ENCODE peak calls at places on chromosomes 4 and X, in seven cellular contexts. R is right atrium auricular region; A is CD8-positive, alpha-beta T cell; W is ovary; S is cardiac muscle cell; C is right cardiac atrium; Z is lower lobe of right lung. O is an unnamed sample.
A peak's percentile ranks its signal among the peaks of the same experiment; 100 is the strongest.

GRCh38 chr4:170465434-170465833 is 375.7 kb upstream of the AADAT start:
- DNase-seq in R (no peak), A (no peak), W (no peak), S (peak; percentile 24), C (no peak), Z (no peak), O (no peak)

GRCh38 chrX:143437439-143437838 is 79.8 kb downstream of the SPANXN3 start:
- DNase-seq in R (no peak), A (no peak), W (no peak), S (peak; percentile 46), C (no peak), Z (no peak), O (no peak)

GRCh38 chr4:33924239-33924638 is 2320.1 kb downstream of the ARAP2 start:
- DNase-seq in R (no peak), A (no peak), W (no peak), S (peak; percentile 30), C (no peak), Z (no peak), O (no peak)

GRCh38 chr4:76634239-76634638 is 199.2 kb downstream of the SHROOM3 start:
- DNase-seq in R (no peak), A (no peak), W (no peak), S (no peak), C (no peak), Z (no peak), O (no peak)

GRCh38 chr4:8336412-8337075 is 67.0 kb downstream of the HTRA3 start:
- DNase-seq in R (no peak), A (no peak), W (no peak), S (no peak), C (no peak), Z (no peak), O (no peak)

GRCh38 chr4:152735302-152735917 is 44.1 kb downstream of the TIGD4 start:
- DNase-seq in R (no peak), A (no peak), W (no peak), S (peak; percentile 35), C (no peak), Z (no peak), O (no peak)

GRCh38 chr4:25457053-25457715 is 80.1 kb downstream of the ANAPC4 start:
- DNase-seq in R (no peak), A (no peak), W (no peak), S (no peak), C (no peak), Z (no peak), O (no peak)

GRCh38 chr4:154617820-154618317 is 5.4 kb upstream of the FGG start:
- DNase-seq in R (no peak), A (no peak), W (no peak), S (no peak), C (no peak), Z (no peak), O (no peak)

GRCh38 chr4:117478702-117479101 is 393.3 kb upstream of the TRAM1L1 start:
- DNase-seq in R (no peak), A (no peak), W (no peak), S (no peak), C (no peak), Z (no peak), O (no peak)

GRCh38 chrX:133965321-133965720 is 20.1 kb downstream of the GPC3 start:
- DNase-seq in R (no peak), A (no peak), W (no peak), S (no peak), C (no peak), Z (no peak), O (no peak)

GRCh38 chr4:114558446-114559020 is 40.1 kb upstream of the UGT8 start:
- DNase-seq in R (no peak), A (no peak), W (no peak), S (no peak), C (no peak), Z (no peak), O (no peak)

GRCh38 chr4:2593003-2593402 is 56.6 kb downstream of the FAM193A start:
- DNase-seq in R (no peak), A (no peak), W (no peak), S (no peak), C (no peak), Z (no peak), O (peak; percentile 1)

GRCh38 chrX:48491809-48492208 is 15.8 kb downstream of the FTSJ1 start:
- DNase-seq in R (no peak), A (no peak), W (no peak), S (no peak), C (no peak), Z (no peak), O (no peak)

GRCh38 chr4:128782076-128782715 is 27.3 kb upstream of the JADE1 start:
- DNase-seq in R (no peak), A (peak; percentile 68), W (no peak), S (no peak), C (no peak), Z (no peak), O (peak; percentile 20)

GRCh38 chr4:93830090-93830818 is 1.7 kb downstream of the ATOH1 start:
- DNase-seq in R (no peak), A (no peak), W (no peak), S (peak; percentile 18), C (no peak), Z (no peak), O (no peak)

GRCh38 chr4:137775701-137776100 is 243.4 kb upstream of the PCDH18 start:
- DNase-seq in R (no peak), A (no peak), W (no peak), S (no peak), C (no peak), Z (no peak), O (no peak)

GRCh38 chr4:31701256-31701655 is 981.1 kb downstream of the PCDH7 start:
- DNase-seq in R (no peak), A (no peak), W (no peak), S (no peak), C (no peak), Z (no peak), O (no peak)

GRCh38 chrX:125894947-125895346 is 271.1 kb downstream of the DCAF12L2 start:
- DNase-seq in R (no peak), A (no peak), W (no peak), S (no peak), C (no peak), Z (no peak), O (no peak)

GRCh38 chr4:15240764-15241163 is 187.1 kb upstream of the C1QTNF7 start:
- DNase-seq in R (no peak), A (no peak), W (no peak), S (no peak), C (no peak), Z (no peak), O (no peak)

GRCh38 chr4:183966371-183966770 is 61.3 kb downstream of the STOX2 start:
- DNase-seq in R (no peak), A (no peak), W (no peak), S (no peak), C (no peak), Z (no peak), O (no peak)
- H3K27ac ChIP-seq in R (no peak overlapping the region), A (no peak overlapping the region), W (no peak overlapping the region), S (no peak overlapping the region), C (no peak overlapping the region), Z (no peak overlapping the region), O (no peak overlapping the region)

GRCh38 chr4:183444953-183445543 is 612 bp downstream of the CDKN2AIP start:
- DNase-seq in R (peak; percentile 60), A (no peak), W (no peak), S (peak; percentile 61), C (peak; percentile 43), Z (peak; percentile 72), O (no peak)

GRCh38 chr4:183448436-183448835 is 4.0 kb downstream of the CDKN2AIP start:
- DNase-seq in R (no peak), A (no peak), W (no peak), S (no peak), C (no peak), Z (no peak), O (no peak)

GRCh38 chr4:183450108-183450507 is 5.7 kb downstream of the CDKN2AIP start:
- DNase-seq in R (no peak), A (no peak), W (no peak), S (no peak), C (no peak), Z (no peak), O (no peak)

GRCh38 chr4:183449193-183449888 is 4.9 kb downstream of the CDKN2AIP start:
- DNase-seq in R (no peak), A (no peak), W (no peak), S (no peak), C (no peak), Z (no peak), O (no peak)

DNA sequence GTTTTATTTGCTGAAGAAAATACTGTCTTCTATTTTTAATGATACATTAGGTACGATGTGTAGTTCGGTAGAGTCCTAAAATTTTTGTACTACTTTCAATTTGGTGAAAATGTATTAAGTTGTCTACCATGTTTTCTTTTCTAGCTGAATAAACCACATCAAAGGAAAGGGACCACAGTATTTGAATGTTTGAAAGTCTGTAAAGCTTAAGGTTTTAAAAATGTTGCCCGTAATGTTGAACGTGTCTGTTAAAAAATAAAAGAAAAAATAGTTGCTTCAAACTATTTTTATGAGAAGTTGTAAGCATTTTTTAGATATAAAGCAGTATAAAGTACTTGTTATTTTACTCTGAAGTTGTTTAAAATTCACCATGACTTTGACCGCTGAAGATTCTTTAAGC is 3.2 kb downstream of the CDKN2AIP start:
- DNase-seq in R (no peak), A (no peak), W (no peak), S (no peak), C (no peak), Z (no peak), O (no peak)
- H3K4me1 ChIP-seq in R (no peaks in the 10 kb centered on the region), A (peaks cover 47% of the 10 kb centered on the region), W (peaks cover 2% of the 10 kb centered on the region), S (peaks cover 19% of the 10 kb centered on the region), C (peaks cover 3% of the 10 kb centered on the region), Z (peaks cover 47% of the 10 kb centered on the region), O (peaks cover 12% of the 10 kb centered on the region)

DNA sequence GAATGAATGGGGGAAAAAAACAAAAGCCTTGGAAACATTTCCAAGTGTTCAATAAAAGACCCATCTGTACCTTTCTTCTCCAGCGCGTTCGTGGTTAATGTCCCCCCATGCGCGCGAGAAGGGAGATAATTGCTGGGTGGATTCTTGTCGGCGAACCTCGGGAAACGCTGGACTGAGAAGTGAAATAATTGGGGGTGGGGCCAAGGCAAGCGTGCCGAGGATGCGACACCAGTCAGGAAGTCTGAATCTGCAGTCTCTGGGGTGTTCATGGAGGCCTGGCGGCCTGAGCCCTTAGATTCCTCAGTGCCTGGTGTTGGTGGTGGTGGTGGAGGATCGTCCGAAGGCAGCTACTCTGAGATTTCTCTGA is 5.3 kb upstream of the ARX start:
- DNase-seq in R (no peak), A (no peak), W (no peak), S (no peak), C (no peak), Z (no peak), O (no peak)
- H3K27ac ChIP-seq in R (no peak overlapping the region), A (no peak overlapping the region), W (no peak overlapping the region), S (no peak overlapping the region), C (no peak overlapping the region), Z (no peak overlapping the region), O (no peak overlapping the region)

DNA sequence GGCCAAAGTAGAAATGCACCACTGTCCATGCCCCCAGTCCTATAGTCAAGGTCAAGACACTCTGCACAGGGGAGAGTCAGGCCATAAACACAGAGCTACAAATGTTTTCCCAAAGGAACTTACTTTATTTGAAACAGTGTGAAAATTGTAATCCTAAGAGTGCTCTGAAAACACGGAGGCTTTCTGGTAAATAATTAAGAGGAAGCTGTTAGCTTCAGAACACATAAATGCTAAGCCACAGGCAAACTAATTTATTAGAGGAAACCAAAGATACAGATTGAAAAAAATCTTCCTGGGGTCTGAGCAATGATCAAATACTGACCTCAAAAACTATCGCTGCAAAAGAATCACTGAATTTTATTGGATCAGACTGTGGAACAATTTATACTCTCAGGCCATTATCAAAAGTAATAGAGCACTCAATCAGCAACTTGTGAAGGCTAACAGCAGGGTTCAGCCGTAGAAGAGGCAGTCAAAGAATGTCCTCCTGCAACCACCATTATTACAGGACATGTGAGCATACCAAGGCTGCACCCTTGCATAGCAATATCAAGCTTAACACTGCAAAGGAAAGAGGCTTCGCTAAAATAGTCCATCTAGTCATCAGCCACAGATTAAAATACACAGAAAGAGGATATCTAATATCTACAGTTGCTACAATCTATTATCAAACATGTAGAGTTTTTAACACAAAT is 42.7 kb upstream of the TMPRSS11B start:
- DNase-seq in R (no peak), A (no peak), W (no peak), S (no peak), C (no peak), Z (no peak), O (no peak)
- H3K4me1 ChIP-seq in R (no peaks in the 10 kb centered on the region), A (no peaks in the 10 kb centered on the region), W (no peaks in the 10 kb centered on the region), S (no peaks in the 10 kb centered on the region), C (no peaks in the 10 kb centered on the region), Z (no peaks in the 10 kb centered on the region), O (no peaks in the 10 kb centered on the region)